ENCODE peak calls at places on chromosomes 13 and 19, in four cellular contexts. K is lower leg skin; H is heart left ventricle; W is CD4-positive, alpha-beta T cell. L is an unnamed sample.

GRCh38 chr19:8338835-8339234 is 4.2 kb downstream of the KANK3 start:
- DNase-seq in K (no peak), H (no peak), W (no peak), L (no peak)

GRCh38 chr13:21583496-21583895 is 20.5 kb downstream of the MICU2 start:
- DNase-seq in K (no peak), H (no peak), W (no peak), L (peak)

GRCh38 chr13:62327367-62327766 is 911.7 kb upstream of the PCDH20 start:
- DNase-seq in K (no peak), H (no peak), W (no peak), L (no peak)

GRCh38 chr13:73782781-73783180 is 351.4 kb downstream of the KLF12 start:
- DNase-seq in K (no peak), H (no peak), W (no peak), L (no peak)

GRCh38 chr19:17706750-17707181 is 12.5 kb upstream of the MAP1S start:
- DNase-seq in K (no peak), H (no peak), W (no peak), L (peak)

GRCh38 chr19:16889429-16889882 is 657 bp downstream of the F2RL3 start:
- DNase-seq in K (no peak), H (peak), W (no peak), L (no peak)

GRCh38 chr19:35717665-35718344 is at the start of gene KMT2B:
- DNase-seq in K (no peak), H (no peak), W (no peak), L (no peak)

GRCh38 chr19:18198374-18198773 is 5.4 kb downstream of the MPV17L2 start:
- DNase-seq in K (no peak), H (no peak), W (no peak), L (no peak)

GRCh38 chr13:98443329-98443728 is 133.6 kb downstream of the STK24 start:
- DNase-seq in K (peak), H (no peak), W (no peak), L (peak)

GRCh38 chr13:65336916-65337315 is 1893.2 kb downstream of the PCDH9 start:
- DNase-seq in K (no peak), H (no peak), W (no peak), L (peak)

GRCh38 chr19:32201661-32202060 is 143.7 kb upstream of the ZNF507 start:
- DNase-seq in K (no peak), H (no peak), W (no peak), L (peak)

GRCh38 chr19:48484931-48485612 is 15.9 kb downstream of the CYTH2 start:
- DNase-seq in K (no peak), H (no peak), W (no peak), L (no peak)

GRCh38 chr19:7832781-7833180 is 2.8 kb downstream of the EVI5L start:
- DNase-seq in K (no peak), H (no peak), W (no peak), L (no peak)

GRCh38 chr19:30287259-30287658 is 84.9 kb upstream of the ZNF536 start:
- DNase-seq in K (no peak), H (no peak), W (no peak), L (no peak)

GRCh38 chr13:32443111-32443510 is 15.2 kb upstream of the N4BP2L1 start:
- DNase-seq in K (no peak), H (no peak), W (peak), L (no peak)

GRCh38 chr19:30529876-30530275 is 157.7 kb downstream of the ZNF536 start:
- DNase-seq in K (peak), H (no peak), W (no peak), L (no peak)

GRCh38 chr19:48806818-48807589 is 3.8 kb downstream of the BCAT2 start:
- DNase-seq in K (no peak), H (no peak), W (no peak), L (no peak)

GRCh38 chr13:71240906-71241305 is 626.1 kb downstream of the DACH1 start:
- DNase-seq in K (no peak), H (no peak), W (no peak), L (peak)

GRCh38 chr13:95553614-95554385 is 1.3 kb downstream of the CLDN10 start:
- DNase-seq in K (no peak), H (no peak), W (no peak), L (no peak)

GRCh38 chr19:21463449-21464105 is 41.8 kb upstream of the ZNF429 start:
- DNase-seq in K (peak), H (no peak), W (no peak), L (no peak)

GRCh38 chr19:46205183-46205984 is 24.2 kb upstream of the IGFL1 start:
- DNase-seq in K (no peak), H (no peak), W (no peak), L (no peak)

GRCh38 chr13:39452412-39452811 is 150.6 kb downstream of the LHFPL6 start:
- DNase-seq in K (no peak), H (no peak), W (no peak), L (no peak)

GRCh38 chr13:106795847-106796246 is 227.9 kb upstream of the ARGLU1 start:
- DNase-seq in K (no peak), H (no peak), W (no peak), L (peak)

GRCh38 chr13:91078093-91078679 is 269.3 kb upstream of the MIR17HG start:
- DNase-seq in K (no peak), H (no peak), W (no peak), L (no peak)

GRCh38 chr19:50518091-50519005 is 4.6 kb upstream of the ASPDH start:
- DNase-seq in K (no peak), H (peak), W (no peak), L (no peak)

GRCh38 chr13:36848228-36848982 is 29.4 kb downstream of the RFXAP start:
- DNase-seq in K (no peak), H (no peak), W (no peak), L (peak)

GRCh38 chr19:16895467-16896097 is 6.8 kb downstream of the F2RL3 start:
- DNase-seq in K (no peak), H (no peak), W (no peak), L (no peak)

GRCh38 chr13:30257433-30258099 is 49.8 kb downstream of the KATNAL1 start:
- DNase-seq in K (no peak), H (no peak), W (no peak), L (no peak)

GRCh38 chr13:114279770-114280169 is 1.6 kb upstream of the UPF3A start:
- DNase-seq in K (no peak), H (no peak), W (no peak), L (no peak)

GRCh38 chr19:44582581-44583265 is 30.6 kb upstream of the IGSF23 start:
- DNase-seq in K (peak), H (no peak), W (no peak), L (no peak)

GRCh38 chr19:35261356-35262100 is 7.2 kb upstream of the USF2 start:
- DNase-seq in K (peak), H (peak), W (no peak), L (no peak)

GRCh38 chr19:49210108-49210900 is 52.7 kb downstream of the TRPM4 start:
- DNase-seq in K (no peak), H (no peak), W (no peak), L (no peak)

DNA sequence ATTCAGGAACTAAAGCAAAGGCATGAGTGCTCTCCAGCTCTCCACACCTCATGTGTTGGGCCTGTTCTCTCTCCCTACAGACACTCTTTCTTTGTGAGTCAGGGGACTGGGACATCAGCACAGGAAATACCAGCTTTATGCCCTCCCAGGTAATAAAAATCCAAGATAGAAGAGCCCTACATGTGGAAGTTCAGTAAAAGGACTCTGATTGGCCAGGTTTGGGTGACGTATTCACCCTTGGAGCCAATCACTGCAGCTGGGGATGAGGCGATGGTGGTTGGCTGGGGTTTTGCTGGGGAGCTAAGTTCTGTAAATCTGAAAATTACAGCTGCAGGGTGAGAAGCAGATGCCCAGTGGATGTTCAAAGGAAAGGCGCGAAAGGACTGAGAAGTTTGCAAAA is 32.5 kb downstream of the CCDC70 start:
- DNase-seq in K (no peak), H (no peak), W (no peak), L (no peak)
- TF ChIP-seq CTCF in K (no peak), H (no peak), W (no peak), L (no peak)

DNA sequence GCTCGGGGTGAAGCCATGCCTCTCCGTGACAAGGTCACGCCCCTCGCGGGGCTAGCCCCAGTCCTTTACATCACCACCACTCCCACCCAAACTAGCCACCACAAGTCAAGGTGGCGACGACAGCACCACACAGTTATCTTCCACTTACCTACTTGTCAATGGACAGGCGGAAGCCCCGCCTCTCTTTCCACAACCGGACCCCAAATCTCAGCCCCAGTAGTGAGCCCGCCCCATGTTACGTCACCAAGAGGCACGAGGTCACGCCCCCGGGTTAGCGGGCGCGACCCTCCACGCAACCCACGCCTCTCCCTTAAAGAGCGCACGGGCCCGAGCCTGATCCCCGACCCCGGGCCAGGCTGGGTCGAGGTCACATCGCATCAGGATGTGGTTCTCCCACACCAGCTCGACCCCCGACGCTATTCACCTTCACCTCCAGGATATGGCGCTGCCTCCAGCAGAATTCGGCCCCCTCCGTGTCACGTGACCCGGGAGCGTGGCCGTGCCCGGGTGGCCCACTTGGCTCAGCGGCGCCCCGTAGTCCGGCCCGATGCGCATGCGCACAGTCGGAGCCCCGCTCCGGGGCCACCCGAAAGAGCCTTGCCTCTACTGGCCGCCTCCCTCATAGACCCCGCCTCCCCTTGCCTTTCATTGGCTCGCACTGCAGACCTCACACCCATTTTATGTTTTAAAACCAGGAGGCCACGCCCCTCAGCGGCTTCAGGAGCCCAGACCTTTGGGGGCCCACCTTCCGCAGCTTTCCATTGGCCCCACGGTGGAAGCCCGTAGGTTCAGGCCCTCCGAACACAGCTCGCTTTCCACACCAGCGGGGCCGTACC is 18.2 kb downstream of the SYDE1 start:
- DNase-seq in K (peak), H (peak), W (peak), L (peak)
- TF ChIP-seq CTCF in K (no peak), H (no peak), W (no peak), L (no peak)

GRCh38 chr19:12995596-12996541 is 594 bp downstream of the NFIX start:
- DNase-seq in K (peak), H (no peak), W (no peak), L (no peak)
- TF ChIP-seq CTCF in K (no peak), H (no peak), W (no peak), L (no peak)

GRCh38 chr19:2578391-2578826 is 102.5 kb downstream of the GADD45B start:
- DNase-seq in K (no peak), H (no peak), W (no peak), L (peak)

GRCh38 chr19:2578911-2579677 is 103.2 kb downstream of the GADD45B start:
- DNase-seq in K (peak), H (peak), W (peak), L (peak)

GRCh38 chr19:2577722-2578335 is 101.9 kb downstream of the GADD45B start:
- DNase-seq in K (peak), H (no peak), W (no peak), L (no peak)

GRCh38 chr19:2582984-2583956 is 107.3 kb downstream of the GADD45B start:
- DNase-seq in K (no peak), H (no peak), W (no peak), L (no peak)

GRCh38 chr19:2579678-2580280 is 103.9 kb downstream of the GADD45B start:
- DNase-seq in K (no peak), H (no peak), W (no peak), L (no peak)
- TF ChIP-seq CTCF in K (no peak), H (no peak), W (peak), L (no peak)

GRCh38 chr13:97002581-97002980 is 8.3 kb upstream of the OXGR1 start:
- DNase-seq in K (no peak), H (no peak), W (no peak), L (peak)

GRCh38 chr13:97003071-97003470 is 8.8 kb upstream of the OXGR1 start:
- DNase-seq in K (no peak), H (no peak), W (no peak), L (no peak)

GRCh38 chr13:97004886-97005285 is 10.6 kb upstream of the OXGR1 start:
- DNase-seq in K (no peak), H (no peak), W (no peak), L (no peak)

GRCh38 chr13:97004096-97004876 is 10.0 kb upstream of the OXGR1 start:
- DNase-seq in K (no peak), H (no peak), W (no peak), L (peak)

GRCh38 chr13:97005631-97006262 is 11.5 kb upstream of the OXGR1 start:
- DNase-seq in K (no peak), H (no peak), W (no peak), L (peak)
- TF ChIP-seq CTCF in K (no peak), H (no peak), W (no peak), L (no peak)

GRCh38 chr13:77521595-77522367 is 13.7 kb upstream of the SCEL start:
- DNase-seq in K (no peak), H (no peak), W (no peak), L (no peak)
- TF ChIP-seq CTCF in K (no peak), H (no peak), W (no peak), L (no peak)

DNA sequence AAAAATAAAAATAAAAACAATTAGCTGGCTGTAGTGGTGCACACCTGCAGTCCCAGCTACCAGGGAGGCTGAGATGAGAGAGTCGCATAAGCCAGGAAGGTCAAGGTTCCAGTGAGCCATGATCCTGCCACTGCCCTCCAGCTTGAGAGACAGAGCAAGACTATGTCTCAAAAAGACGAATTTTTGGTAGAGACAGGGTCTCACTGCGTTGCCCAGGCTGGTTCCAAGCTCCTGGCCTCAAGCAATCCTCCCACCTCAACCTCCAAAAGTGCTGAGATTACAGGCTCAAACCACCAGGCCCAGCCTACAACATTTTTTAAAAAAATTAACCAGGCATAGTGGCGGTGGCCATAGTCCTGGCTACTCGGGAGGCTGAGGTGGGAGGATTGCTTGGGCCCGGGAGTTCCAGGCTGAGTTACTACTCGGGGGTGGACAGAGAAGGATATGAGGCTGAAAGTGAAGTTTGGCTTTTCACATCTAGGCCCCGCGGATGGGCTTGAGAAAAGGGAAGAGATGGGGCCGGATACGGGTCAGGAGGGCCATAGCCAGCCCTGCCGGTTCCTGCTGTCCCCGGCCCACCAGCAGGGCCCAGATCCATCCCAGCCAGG is 10.2 kb downstream of the NDUFA11 start:
- DNase-seq in K (no peak), H (no peak), W (no peak), L (no peak)
- TF ChIP-seq CTCF in K (no peak), H (no peak), W (no peak), L (no peak)

GRCh38 chr19:10568826-10569651 is at the start of gene CDKN2D:
- DNase-seq in K (peak), H (peak), W (peak), L (peak)

GRCh38 chr19:10568444-10568825 is 344 bp downstream of the CDKN2D start:
- DNase-seq in K (no peak), H (no peak), W (peak), L (no peak)

GRCh38 chr19:10566658-10567410 is 1.0 kb upstream of the KRI1 start:
- DNase-seq in K (no peak), H (no peak), W (no peak), L (no peak)

GRCh38 chr19:10566408-10566657 is 523 bp upstream of the KRI1 start:
- DNase-seq in K (no peak), H (no peak), W (no peak), L (no peak)

GRCh38 chr19:10567696-10568443 is 909 bp downstream of the CDKN2D start:
- DNase-seq in K (no peak), H (no peak), W (no peak), L (no peak)
- TF ChIP-seq CTCF in K (no peak), H (no peak), W (no peak), L (no peak)

L was measured in brain microvascular endothelial cell.